ENCODE peak calls at places on chromosomes 16 and 17, in ten cellular contexts. J, V, C, I, E, X, U, L, Z and T are unnamed samples.

GRCh38 chr17:54662978-54663876 is 237.4 kb upstream of the TOM1L1 start:
- DNase-seq in J (no peak), V (peak), C (no peak), I (no peak), E (no peak), X (no peak), U (no peak), L (no peak), Z (no peak), T (no peak)

GRCh38 chr16:1723450-1724147 is 17.6 kb downstream of the MAPK8IP3 start:
- DNase-seq in J (no peak), V (no peak), C (no peak), I (no peak), E (peak), X (peak), U (no peak), L (no peak), Z (peak), T (peak)

GRCh38 chr17:4678448-4679026 is 25.4 kb downstream of the PELP1 start:
- DNase-seq in J (no peak), V (no peak), C (no peak), I (no peak), E (no peak), X (peak), U (no peak), L (no peak), Z (peak), T (no peak)

GRCh38 chr16:25493136-25493811 is 198.5 kb upstream of the HS3ST4 start:
- DNase-seq in J (no peak), V (no peak), C (no peak), I (no peak), E (no peak), X (no peak), U (no peak), L (no peak), Z (no peak), T (no peak)

GRCh38 chr16:31439519-31439918 is 3.1 kb downstream of the ZNF843 start:
- DNase-seq in J (no peak), V (no peak), C (no peak), I (no peak), E (no peak), X (no peak), U (no peak), L (no peak), Z (no peak), T (no peak)

GRCh38 chr17:40122466-40122943 is 734 bp downstream of the MSL1 start:
- DNase-seq in J (no peak), V (peak), C (no peak), I (no peak), E (peak), X (peak), U (no peak), L (peak), Z (no peak), T (peak)

GRCh38 chr16:19113577-19114358 is at the start of gene ITPRIPL2:
- DNase-seq in J (peak), V (peak), C (no peak), I (no peak), E (no peak), X (peak), U (peak), L (no peak), Z (peak), T (no peak)

GRCh38 chr17:75573994-75574393 is 13.6 kb upstream of the MYO15B start:
- DNase-seq in J (no peak), V (no peak), C (no peak), I (no peak), E (no peak), X (no peak), U (no peak), L (no peak), Z (no peak), T (no peak)

GRCh38 chr16:2428051-2428786 is 1.0 kb upstream of the CCNF start:
- DNase-seq in J (no peak), V (no peak), C (no peak), I (no peak), E (peak), X (no peak), U (no peak), L (no peak), Z (peak), T (no peak)

GRCh38 chr16:50778284-50779163 is 36.6 kb downstream of the CYLD start:
- DNase-seq in J (no peak), V (no peak), C (no peak), I (no peak), E (no peak), X (no peak), U (no peak), L (no peak), Z (no peak), T (no peak)

GRCh38 chr16:55204094-55204493 is 119.9 kb upstream of the IRX6 start:
- DNase-seq in J (no peak), V (no peak), C (no peak), I (no peak), E (no peak), X (no peak), U (no peak), L (no peak), Z (no peak), T (no peak)

GRCh38 chr16:86220552-86220951 is 289.8 kb upstream of the FOXF1 start:
- DNase-seq in J (no peak), V (no peak), C (no peak), I (no peak), E (no peak), X (no peak), U (no peak), L (no peak), Z (no peak), T (no peak)

GRCh38 chr17:78211032-78211431 is 3.0 kb upstream of the BIRC5 start:
- DNase-seq in J (no peak), V (no peak), C (no peak), I (no peak), E (no peak), X (no peak), U (no peak), L (no peak), Z (no peak), T (no peak)

GRCh38 chr16:51898872-51899271 is 648.1 kb downstream of the TOX3 start:
- DNase-seq in J (no peak), V (no peak), C (no peak), I (no peak), E (no peak), X (no peak), U (no peak), L (no peak), Z (no peak), T (no peak)

GRCh38 chr17:78716814-78717393 is 65.2 kb downstream of the CYTH1 start:
- DNase-seq in J (peak), V (peak), C (no peak), I (no peak), E (peak), X (no peak), U (peak), L (no peak), Z (no peak), T (peak)

GRCh38 chr17:16465861-16466338 is 26.1 kb downstream of the LRRC75A start:
- DNase-seq in J (no peak), V (no peak), C (no peak), I (no peak), E (no peak), X (no peak), U (no peak), L (no peak), Z (no peak), T (no peak)

GRCh38 chr16:21613361-21613760 is 14.0 kb downstream of the METTL9 start:
- DNase-seq in J (no peak), V (no peak), C (no peak), I (no peak), E (no peak), X (no peak), U (no peak), L (no peak), Z (no peak), T (no peak)

GRCh38 chr17:18957831-18958230 is 5.9 kb downstream of the SLC5A10 start:
- DNase-seq in J (no peak), V (no peak), C (no peak), I (no peak), E (no peak), X (no peak), U (no peak), L (no peak), Z (no peak), T (no peak)